ENCODE peak calls at places on chromosomes 2 and 18, in ten cellular contexts. W, K, B, J, E, S, Q, N, G and U are unnamed samples.

GRCh38 chr2:163347982-163348842 is 387.6 kb downstream of the FIGN start:
- DNase-seq in W (no peak), K (peak), B (no peak), J (peak), E (no peak), S (no peak), Q (peak), N (peak), G (no peak), U (peak)

GRCh38 chr2:44635725-44636124 is 274.0 kb downstream of the CAMKMT start:
- DNase-seq in W (no peak), K (no peak), B (no peak), J (no peak), E (no peak), S (no peak), Q (no peak), N (no peak), G (no peak), U (no peak)

GRCh38 chr2:20609349-20609994 is 41.4 kb downstream of the HS1BP3 start:
- DNase-seq in W (no peak), K (peak), B (no peak), J (no peak), E (no peak), S (no peak), Q (peak), N (no peak), G (peak), U (peak)

GRCh38 chr18:78764544-78764943 is 215.1 kb upstream of the SALL3 start:
- DNase-seq in W (no peak), K (no peak), B (no peak), J (no peak), E (no peak), S (no peak), Q (no peak), N (no peak), G (no peak), U (no peak)

GRCh38 chr2:204982303-204982702 is 437.0 kb downstream of the PARD3B start:
- DNase-seq in W (no peak), K (no peak), B (no peak), J (no peak), E (no peak), S (peak), Q (peak), N (no peak), G (no peak), U (no peak)

GRCh38 chr18:80159713-80160636 is 50.9 kb downstream of the ADNP2 start:
- DNase-seq in W (peak), K (no peak), B (no peak), J (no peak), E (peak), S (no peak), Q (peak), N (no peak), G (no peak), U (no peak)

GRCh38 chr2:132038179-132038882 is 123.4 kb downstream of the ANKRD30BL start:
- DNase-seq in W (no peak), K (no peak), B (no peak), J (no peak), E (peak), S (no peak), Q (peak), N (no peak), G (no peak), U (no peak)

GRCh38 chr2:79723830-79724229 is 211.0 kb downstream of the CTNNA2 start:
- DNase-seq in W (no peak), K (no peak), B (no peak), J (peak), E (no peak), S (no peak), Q (no peak), N (no peak), G (no peak), U (peak)

GRCh38 chr2:206438196-206438727 is 5.1 kb upstream of the ADAM23 start:
- DNase-seq in W (no peak), K (no peak), B (no peak), J (no peak), E (no peak), S (no peak), Q (no peak), N (no peak), G (no peak), U (no peak)

GRCh38 chr2:16408331-16409005 is 257.2 kb downstream of the CYRIA start:
- DNase-seq in W (no peak), K (no peak), B (no peak), J (no peak), E (no peak), S (no peak), Q (no peak), N (no peak), G (no peak), U (no peak)

GRCh38 chr2:12602661-12603060 is 114.1 kb upstream of the TRIB2 start:
- DNase-seq in W (no peak), K (no peak), B (no peak), J (no peak), E (no peak), S (no peak), Q (no peak), N (no peak), G (no peak), U (peak)